ENCODE peak calls at places on chromosome 3, in four cellular contexts. K is CD8-positive, alpha-beta memory T cell; N is CD4-positive, alpha-beta memory T cell; D is DMS 273 treated with DMSO at 0.1 percent for 48 hours. R is an unnamed sample.
A peak's percentile ranks its signal among the peaks of the same experiment; 100 is the strongest.

GRCh38 chr3:71266875-71267274 is 316.7 kb downstream of the FOXP1 start:
- DNase-seq in K (no peak), N (no peak), D (no peak), R (no peak)

GRCh38 chr3:157856078-157856939 is 249.9 kb downstream of the SHOX2 start:
- DNase-seq in K (no peak), N (no peak), D (peak; percentile 49), R (no peak)

GRCh38 chr3:58588030-58588614 is 10.9 kb upstream of the FAM107A start:
- DNase-seq in K (no peak), N (no peak), D (no peak), R (no peak)

GRCh38 chr3:174540081-174540480 is 319.1 kb upstream of the NAALADL2 start:
- DNase-seq in K (no peak), N (no peak), D (peak; percentile 9), R (no peak)

GRCh38 chr3:112109313-112109712 is 23.1 kb downstream of the C3orf52 start:
- DNase-seq in K (no peak), N (no peak), D (no peak), R (no peak)

GRCh38 chr3:89145995-89146394 is 38.6 kb downstream of the EPHA3 start:
- DNase-seq in K (no peak), N (no peak), D (no peak), R (no peak)

GRCh38 chr3:180516368-180516767 is 85.6 kb upstream of the TTC14 start:
- DNase-seq in K (no peak), N (no peak), D (no peak), R (no peak)

GRCh38 chr3:66355394-66355793 is 134.6 kb downstream of the SLC25A26 start:
- DNase-seq in K (no peak), N (no peak), D (no peak), R (no peak)

GRCh38 chr3:17645074-17645698 is 97.2 kb downstream of the TBC1D5 start:
- DNase-seq in K (peak; percentile 7), N (peak; percentile 14), D (no peak), R (no peak)

GRCh38 chr3:128863560-128863959 is 15.9 kb upstream of the ACAD9 start:
- DNase-seq in K (no peak), N (no peak), D (no peak), R (no peak)

GRCh38 chr3:23539185-23539584 is 266.6 kb upstream of the UBE2E1 start:
- DNase-seq in K (no peak), N (no peak), D (no peak), R (no peak)

GRCh38 chr3:3084890-3085289 is 25.3 kb downstream of the IL5RA start:
- DNase-seq in K (no peak), N (no peak), D (no peak), R (no peak)

GRCh38 chr3:180990494-180990893 is 958 bp upstream of the DNAJC19 start:
- DNase-seq in K (no peak), N (no peak), D (no peak), R (no peak)

GRCh38 chr3:120622870-120623718 is 27.0 kb downstream of the NDUFB4 start:
- DNase-seq in K (no peak), N (peak; percentile 1), D (no peak), R (no peak)

GRCh38 chr3:29585368-29585767 is 304.5 kb downstream of the RBMS3 start:
- DNase-seq in K (no peak), N (no peak), D (no peak), R (no peak)

GRCh38 chr3:40504636-40505430 is 1.0 kb upstream of the ZNF620 start:
- DNase-seq in K (no peak), N (no peak), D (no peak), R (no peak)

GRCh38 chr3:155739154-155739553 is 5.7 kb downstream of the PLCH1 start:
- DNase-seq in K (no peak), N (no peak), D (no peak), R (no peak)